ENCODE peak calls at places on chromosomes 13 and 19, in four cellular contexts. C is astrocyte of the spinal cord, H is AG04449, X is B cell. G is an unnamed sample.

GRCh38 chr13:53045110-53045509 is 16.5 kb downstream of the OLFM4 start:
- DNase-seq in C (no peak), H (no peak), X (no peak), G (no peak)

GRCh38 chr19:45771331-45771933 is 2.4 kb upstream of the SIX5 start:
- DNase-seq in C (no peak), H (no peak), X (no peak), G (no peak)

GRCh38 chr13:28402057-28402381 is 92.9 kb downstream of the FLT1 start:
- DNase-seq in C (no peak), H (no peak), X (no peak), G (no peak)

GRCh38 chr19:920051-920857 is 3.1 kb downstream of the KISS1R start:
- DNase-seq in C (no peak), H (no peak), X (peak), G (peak)

GRCh38 chr13:114339779-114340534 is 25.7 kb downstream of the CHAMP1 start:
- DNase-seq in C (peak), H (no peak), X (peak), G (no peak)

GRCh38 chr19:46147791-46148288 is at the start of gene IGFL2:
- DNase-seq in C (peak), H (no peak), X (no peak), G (no peak)

GRCh38 chr13:112451512-112452379 is 75.6 kb downstream of the SPACA7 start:
- DNase-seq in C (no peak), H (no peak), X (no peak), G (no peak)

GRCh38 chr19:416416-416815 is 7.5 kb upstream of the C2CD4C start:
- DNase-seq in C (no peak), H (no peak), X (no peak), G (no peak)

GRCh38 chr19:1173845-1174809 is at the start of gene SBNO2:
- DNase-seq in C (peak), H (no peak), X (peak), G (peak)

GRCh38 chr13:99200433-99201167 is at the start of gene UBAC2:
- DNase-seq in C (peak), H (peak), X (peak), G (peak)
- TF ChIP-seq CTCF in C (peak), H (no peak), X (no peak), G (no peak)

DNA sequence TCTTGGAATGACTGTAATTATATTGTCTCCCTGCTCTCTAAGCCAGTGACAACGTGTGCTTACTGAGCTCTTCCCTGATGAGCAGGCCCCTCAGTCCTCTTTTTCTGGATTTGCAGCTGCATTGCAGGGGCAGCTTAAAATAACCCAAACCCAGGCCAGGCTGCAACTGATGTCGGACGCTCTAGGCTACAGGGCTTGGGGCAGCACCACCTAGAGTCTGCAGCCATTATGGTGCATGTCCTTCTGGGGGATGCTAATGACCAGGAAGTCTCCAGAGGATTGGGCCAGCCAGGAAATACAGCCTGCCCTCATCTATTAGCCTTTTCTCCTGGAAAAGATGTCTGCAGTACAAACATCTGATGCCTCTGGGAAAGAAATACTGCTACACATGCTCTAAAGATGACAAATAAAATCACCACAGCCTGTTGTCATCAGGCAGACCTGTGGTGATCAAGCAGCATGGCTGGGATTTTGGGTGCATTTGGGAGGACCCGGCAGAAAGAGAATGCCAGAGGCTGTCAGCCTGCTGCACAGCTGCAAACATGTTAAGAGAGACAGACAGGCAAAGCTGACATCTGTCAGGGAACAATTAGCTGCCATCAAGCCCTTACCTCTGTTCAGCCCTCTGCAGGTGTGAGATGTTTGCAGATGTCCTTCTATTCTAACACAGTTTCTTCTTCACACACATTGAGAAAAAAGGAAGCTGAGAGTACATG is 51.8 kb downstream of the CCDC70 start:
- DNase-seq in C (no peak), H (no peak), X (no peak), G (no peak)
- TF ChIP-seq CTCF in C (peak), H (no peak), X (no peak), G (no peak)

GRCh38 chr19:42942187-42942789 is 5.3 kb upstream of the PSG7 start:
- DNase-seq in C (peak), H (no peak), X (no peak), G (no peak)
- TF ChIP-seq CTCF in C (peak), H (peak), X (no peak), G (no peak)

GRCh38 chr13:51282322-51282721 is 57.2 kb upstream of the SERPINE3 start:
- DNase-seq in C (no peak), H (no peak), X (no peak), G (no peak)
- TF ChIP-seq CTCF in C (no peak), H (no peak), X (no peak), G (no peak)

GRCh38 chr19:8578642-8579265 is 1.5 kb upstream of the MYO1F start:
- DNase-seq in C (peak), H (no peak), X (peak), G (peak)
- TF ChIP-seq CTCF in C (peak), H (peak), X (peak), G (peak)

GRCh38 chr13:103224804-103225203 is 158.6 kb upstream of the SLC10A2 start:
- DNase-seq in C (no peak), H (no peak), X (no peak), G (no peak)

GRCh38 chr13:103218253-103218652 is 152.0 kb upstream of the SLC10A2 start:
- DNase-seq in C (peak), H (no peak), X (no peak), G (no peak)

DNA sequence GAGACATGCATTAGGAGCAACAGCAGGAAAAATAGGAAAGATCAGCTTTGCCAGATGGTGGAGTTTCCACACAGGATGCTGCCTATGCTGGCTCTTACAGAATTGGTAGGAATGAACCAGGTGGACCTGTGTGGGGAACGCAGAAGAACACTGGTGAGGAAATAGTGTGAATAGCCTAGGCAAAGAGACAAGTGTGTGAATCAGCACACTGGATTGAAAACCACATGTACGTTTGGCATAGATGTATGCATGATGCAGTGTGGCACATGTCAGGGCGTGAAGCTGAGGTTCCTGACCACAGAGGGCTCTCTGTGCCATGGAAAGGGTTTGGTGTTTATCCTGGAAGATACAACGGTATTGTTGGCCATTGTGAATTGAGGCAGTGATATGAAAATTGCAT is 156.5 kb upstream of the SLC10A2 start:
- DNase-seq in C (no peak), H (no peak), X (no peak), G (no peak)
- TF ChIP-seq CTCF in C (no peak), H (no peak), X (no peak), G (no peak)

DNA sequence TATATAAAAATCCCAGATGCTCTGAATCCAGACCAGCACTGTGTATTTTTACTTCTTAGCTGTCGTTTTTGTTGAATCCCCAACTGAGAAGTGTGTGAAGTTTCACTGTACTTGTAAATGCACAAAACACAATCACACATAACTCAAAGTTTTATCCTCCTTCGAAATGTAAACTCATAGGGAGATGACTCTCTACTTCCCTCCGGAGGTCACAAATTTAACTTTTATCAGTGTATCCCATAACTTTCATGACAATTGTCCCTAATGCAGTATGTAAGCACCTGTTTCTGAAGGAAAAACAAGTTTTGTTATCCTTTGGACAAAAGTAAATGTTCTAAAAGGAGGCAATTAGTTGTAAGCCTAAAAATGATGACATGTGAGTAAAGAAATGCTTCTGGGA is 665.0 kb upstream of the SLITRK6 start:
- DNase-seq in C (peak), H (no peak), X (no peak), G (no peak)
- TF ChIP-seq CTCF in C (peak), H (no peak), X (no peak), G (no peak)